ENCODE peak calls at places on chromosomes 13 and 19, in four cellular contexts. J is CD8-positive, alpha-beta memory T cell; F is left ventricle myocardium inferior; Z is right lobe of liver. H is an unnamed sample.

GRCh38 chr13:48532146-48532472 is 771 bp downstream of the RCBTB2 start:
- DNase-seq in J (no peak), F (no peak), Z (no peak), H (no peak)

GRCh38 chr13:44322928-44323327 is 50.7 kb upstream of the SERP2 start:
- DNase-seq in J (no peak), F (no peak), Z (no peak), H (no peak)

GRCh38 chr19:46674416-46675178 is 13.6 kb upstream of the DACT3 start:
- DNase-seq in J (no peak), F (no peak), Z (no peak), H (no peak)

GRCh38 chr19:35715981-35716734 is 1.6 kb upstream of the KMT2B start:
- DNase-seq in J (no peak), F (peak; percentile 70), Z (peak; percentile 84), H (peak; percentile 77)

GRCh38 chr19:51166846-51167490 is 24.9 kb downstream of the SIGLEC7 start:
- DNase-seq in J (peak; percentile 15), F (no peak), Z (no peak), H (no peak)

GRCh38 chr19:22945560-22945959 is 57.4 kb downstream of the ZNF728 start:
- DNase-seq in J (no peak), F (no peak), Z (no peak), H (peak; percentile 14)

GRCh38 chr13:110263906-110264305 is 43.1 kb downstream of the COL4A1 start:
- DNase-seq in J (no peak), F (peak; percentile 68), Z (no peak), H (peak; percentile 70)

GRCh38 chr19:1811942-1812425 is at the start of gene ATP8B3:
- DNase-seq in J (peak; percentile 74), F (no peak), Z (no peak), H (no peak)

GRCh38 chr19:47176071-47176626 is 45.5 kb downstream of the SAE1 start:
- DNase-seq in J (no peak), F (no peak), Z (no peak), H (no peak)

GRCh38 chr19:49469828-49470614 is 4.0 kb upstream of the FLT3LG start:
- DNase-seq in J (peak; percentile 73), F (no peak), Z (no peak), H (no peak)

GRCh38 chr13:35964764-35965163 is 166.4 kb downstream of the DCLK1 start:
- DNase-seq in J (no peak), F (no peak), Z (no peak), H (no peak)

GRCh38 chr19:11447347-11448262 is 12.2 kb downstream of the PRKCSH start:
- DNase-seq in J (no peak), F (no peak), Z (no peak), H (no peak)

DNA sequence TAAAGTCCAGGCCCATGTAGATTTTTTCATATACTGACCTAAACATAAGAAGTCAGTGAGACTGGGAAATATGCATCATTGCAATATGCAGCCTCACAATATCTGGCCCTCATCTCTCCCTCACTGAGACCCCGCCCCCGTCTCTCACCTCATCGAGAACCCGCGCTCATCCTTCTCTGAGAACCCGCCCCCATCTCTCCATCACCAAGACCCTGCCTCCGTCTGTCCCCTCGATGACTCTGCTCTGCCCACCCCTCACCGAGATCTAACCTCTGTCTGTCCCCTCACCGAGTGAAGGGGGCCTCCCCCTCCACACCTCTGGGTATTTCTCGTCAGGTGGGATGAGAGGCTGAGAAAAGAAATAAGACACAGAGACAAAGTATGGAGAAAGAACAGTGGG is 20.5 kb upstream of the ZNF846 start:
- DNase-seq in J (no peak), F (no peak), Z (no peak), H (no peak)
- H3K27ac ChIP-seq in J (peak overlapping the region; percentile 43), F (no peak overlapping the region), Z (no peak overlapping the region), H (no peak overlapping the region)

GRCh38 chr13:99656843-99657506 is 155.7 kb downstream of the TM9SF2 start:
- DNase-seq in J (no peak), F (no peak), Z (no peak), H (no peak)

GRCh38 chr13:99659234-99659633 is 158.0 kb downstream of the TM9SF2 start:
- DNase-seq in J (no peak), F (no peak), Z (no peak), H (no peak)

GRCh38 chr13:99656092-99656745 is 154.9 kb downstream of the TM9SF2 start:
- DNase-seq in J (peak; percentile 73), F (peak; percentile 67), Z (peak; percentile 75), H (peak; percentile 81)

GRCh38 chr13:99658266-99658991 is 157.2 kb downstream of the TM9SF2 start:
- DNase-seq in J (peak; percentile 21), F (peak; percentile 59), Z (peak; percentile 68), H (peak; percentile 35)

GRCh38 chr13:99657848-99658265 is 156.6 kb downstream of the TM9SF2 start:
- DNase-seq in J (no peak), F (peak; percentile 31), Z (no peak), H (peak; percentile 43)
- H3K27ac ChIP-seq in J (peak overlapping the region; percentile 47), F (peak overlapping the region; percentile 91), Z (peak overlapping the region; percentile 70), H (peak overlapping the region; percentile 93)

GRCh38 chr13:20053891-20054290 is 95.4 kb downstream of the ZMYM2 start:
- DNase-seq in J (no peak), F (no peak), Z (no peak), H (no peak)
- H3K27ac ChIP-seq in J (no peak overlapping the region), F (no peak overlapping the region), Z (no peak overlapping the region), H (no peak overlapping the region)

DNA sequence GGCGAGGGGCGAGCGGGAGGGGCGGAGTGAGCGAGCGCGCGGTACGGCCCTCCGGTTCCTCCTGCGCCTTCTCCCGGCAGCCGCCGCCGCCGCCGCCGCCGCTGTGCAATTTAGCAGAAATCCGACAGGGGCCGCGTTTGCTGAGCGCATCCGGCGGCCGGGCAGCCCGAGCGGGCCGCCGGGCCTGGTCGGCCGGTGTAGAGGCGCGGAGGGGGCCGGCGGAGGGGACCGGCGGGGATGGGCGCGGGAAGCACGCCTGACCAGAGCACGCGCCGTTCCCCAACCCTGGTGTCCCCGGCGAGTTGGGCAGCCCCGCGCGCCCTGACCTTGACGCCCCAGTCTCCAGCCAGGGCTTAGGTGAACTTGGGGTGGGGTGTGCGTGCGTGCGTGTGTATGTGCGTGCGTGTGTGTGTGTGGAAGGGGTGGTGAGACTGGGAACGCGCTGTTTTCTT is 144.5 kb upstream of the ZNF536 start:
- DNase-seq in J (no peak), F (peak; percentile 64), Z (peak; percentile 63), H (no peak)
- H3K27ac ChIP-seq in J (no peak overlapping the region), F (peak overlapping the region; percentile 55), Z (no peak overlapping the region), H (no peak overlapping the region)

GRCh38 chr19:16824658-16825311 is 4.4 kb upstream of the SIN3B start:
- DNase-seq in J (no peak), F (no peak), Z (no peak), H (no peak)
- H3K27ac ChIP-seq in J (no peak overlapping the region), F (peak overlapping the region; percentile 78), Z (peak overlapping the region; percentile 10), H (peak overlapping the region; percentile 48)

GRCh38 chr13:52452470-52452869 is 2.0 kb upstream of the VPS36 start:
- DNase-seq in J (no peak), F (no peak), Z (no peak), H (no peak)

GRCh38 chr13:52455677-52456041 is 381 bp downstream of the CKAP2 start:
- DNase-seq in J (peak; percentile 63), F (peak; percentile 65), Z (peak; percentile 84), H (peak; percentile 64)

GRCh38 chr13:52454825-52455676 is at the start of gene CKAP2:
- DNase-seq in J (peak; percentile 89), F (peak; percentile 93), Z (peak; percentile 95), H (peak; percentile 86)

GRCh38 chr13:52450793-52451116 is 321 bp upstream of the VPS36 start:
- DNase-seq in J (no peak), F (no peak), Z (no peak), H (no peak)

GRCh38 chr13:52454459-52454824 is 836 bp upstream of the CKAP2 start:
- DNase-seq in J (no peak), F (no peak), Z (no peak), H (no peak)
- H3K27ac ChIP-seq in J (peak overlapping the region; percentile 89), F (peak overlapping the region; percentile 92), Z (peak overlapping the region; percentile 82), H (peak overlapping the region; percentile 87)

DNA sequence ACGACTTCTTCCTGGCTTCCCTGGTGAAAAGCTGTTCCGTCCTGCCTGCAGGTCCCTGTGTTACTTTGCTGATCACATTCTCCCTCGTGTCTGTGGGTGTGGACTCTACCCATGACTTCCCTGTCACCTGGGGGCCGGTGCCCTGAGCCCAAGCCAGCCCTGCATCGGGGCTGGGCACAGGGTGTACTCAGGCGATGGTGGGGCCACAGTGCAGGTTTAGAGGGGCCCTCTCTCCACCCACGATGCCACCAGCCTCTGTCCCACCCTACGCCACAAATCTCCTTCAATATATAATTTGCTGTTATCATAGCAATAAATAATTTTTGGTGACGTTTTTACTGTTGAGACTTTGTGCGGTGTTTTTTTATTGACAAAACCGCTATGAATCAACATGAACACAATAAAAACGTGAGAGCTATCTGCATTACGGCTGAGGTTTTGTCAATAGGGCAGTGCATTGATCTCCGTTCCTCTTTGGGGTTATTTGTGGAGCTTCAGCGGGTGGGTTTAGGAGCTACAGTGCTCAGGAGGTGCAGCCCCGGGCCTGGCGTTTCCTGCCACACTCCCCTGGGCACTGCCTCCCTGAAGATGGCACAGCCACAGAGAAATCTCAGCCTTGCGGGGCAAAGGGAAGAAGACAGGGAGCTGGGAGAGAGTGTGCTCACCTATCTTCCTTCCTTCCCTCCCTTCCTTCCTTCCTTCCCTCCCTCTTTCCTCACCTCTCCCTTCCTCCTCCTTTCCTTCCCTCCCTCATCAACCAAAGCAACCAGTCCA is 119.7 kb downstream of the URI1 start:
- DNase-seq in J (no peak), F (no peak), Z (no peak), H (no peak)
- H3K27ac ChIP-seq in J (no peak overlapping the region), F (no peak overlapping the region), Z (no peak overlapping the region), H (no peak overlapping the region)

DNA sequence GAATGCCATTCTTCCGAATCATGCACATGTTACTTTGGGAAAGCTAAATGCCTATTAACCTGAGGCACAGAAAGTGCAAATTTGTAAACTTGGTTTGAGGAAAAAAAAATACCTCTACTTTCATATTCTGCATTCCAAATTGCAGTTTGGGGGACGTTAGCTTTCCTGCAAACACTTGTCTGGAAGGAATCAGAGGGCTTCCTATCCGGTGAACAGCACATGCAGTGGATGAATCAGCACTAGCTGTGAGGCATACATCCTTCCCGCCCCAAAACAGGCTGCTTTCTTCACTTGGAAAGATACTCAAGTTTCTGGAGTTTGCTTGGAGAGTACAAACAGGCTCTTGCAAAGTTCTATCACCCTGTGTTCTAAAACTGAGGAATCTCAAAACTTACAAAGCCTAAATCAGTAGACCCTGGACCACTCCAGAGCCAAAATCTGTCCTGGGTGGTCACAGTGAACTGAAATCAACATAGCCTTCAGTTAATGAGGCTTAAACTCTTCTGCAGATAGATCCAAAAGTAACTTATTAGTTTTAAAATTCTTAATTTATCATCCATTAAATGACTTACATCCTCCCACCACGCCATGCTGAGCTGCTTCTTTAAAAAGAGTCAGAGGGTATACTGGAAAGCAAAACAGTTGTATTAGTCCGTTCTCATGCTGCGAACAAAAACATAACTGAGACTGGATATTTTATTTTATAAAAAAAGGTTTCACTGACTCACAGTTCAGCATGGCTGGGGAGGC is 802.3 kb upstream of the ARGLU1 start:
- DNase-seq in J (no peak), F (no peak), Z (no peak), H (no peak)
- H3K27ac ChIP-seq in J (no peak overlapping the region), F (no peak overlapping the region), Z (no peak overlapping the region), H (no peak overlapping the region)

H was measured in ovary.